ENCODE peak calls at places on chromosomes 11 and 22, in four cellular contexts. G is HCT116, O is PC-3, R is K562. M is an unnamed sample.

GRCh38 chr11:48085688-48086087 is 105.3 kb downstream of the PTPRJ start:
- DNase-seq in G (no peak), O (no peak), R (no peak), M (no peak)

GRCh38 chr11:60880635-60881282 is 13.4 kb downstream of the ZP1 start:
- DNase-seq in G (no peak), O (no peak), R (no peak), M (no peak)

GRCh38 chr11:70109006-70109405 is 30.9 kb downstream of the ANO1 start:
- DNase-seq in G (no peak), O (no peak), R (no peak), M (no peak)

GRCh38 chr11:132538642-132539041 is 993.7 kb downstream of the OPCML start:
- DNase-seq in G (no peak), O (no peak), R (no peak), M (no peak)

GRCh38 chr22:48751539-48752437 is 1075.9 kb downstream of the BRD1 start:
- DNase-seq in G (no peak), O (no peak), R (no peak), M (no peak)

GRCh38 chr22:23714596-23715588 is 24.1 kb downstream of the RGL4 start:
- DNase-seq in G (no peak), O (no peak), R (peak), M (no peak)

GRCh38 chr11:44726278-44727113 is at the start of gene TSPAN18:
- DNase-seq in G (no peak), O (no peak), R (peak), M (peak)

GRCh38 chr11:44985721-44986120 is 35.0 kb upstream of the TP53I11 start:
- DNase-seq in G (no peak), O (no peak), R (no peak), M (no peak)

GRCh38 chr22:45923212-45923611 is 53.8 kb downstream of the WNT7B start:
- DNase-seq in G (no peak), O (no peak), R (no peak), M (no peak)

GRCh38 chr11:114815176-114815575 is 136.8 kb downstream of the NXPE2 start:
- DNase-seq in G (no peak), O (no peak), R (no peak), M (no peak)

GRCh38 chr11:83115551-83115950 is 41.4 kb upstream of the PCF11 start:
- DNase-seq in G (no peak), O (no peak), R (no peak), M (no peak)

GRCh38 chr11:83118814-83119213 is 38.1 kb upstream of the PCF11 start:
- DNase-seq in G (no peak), O (no peak), R (no peak), M (no peak)

GRCh38 chr11:83119216-83119615 is 37.7 kb upstream of the PCF11 start:
- DNase-seq in G (no peak), O (no peak), R (no peak), M (no peak)

GRCh38 chr11:83112886-83113285 is 41.2 kb upstream of the RAB30 start:
- DNase-seq in G (no peak), O (no peak), R (no peak), M (no peak)

GRCh38 chr11:83115992-83116641 is 40.8 kb upstream of the PCF11 start:
- DNase-seq in G (no peak), O (no peak), R (no peak), M (no peak)
- H2AFZ ChIP-seq in G (no peak), O (no peak), R (peak), M (no peak)

GRCh38 chr22:19806213-19807160 is 45.9 kb downstream of the TBX1 start:
- DNase-seq in G (peak), O (peak), R (peak), M (no peak)
- H3K4me2 ChIP-seq in G (peak), O (peak), R (peak), M (no peak)

GRCh38 chr11:1694064-1694845 is 2.7 kb upstream of the KRTAP5-6 start:
- DNase-seq in G (peak), O (peak), R (peak), M (peak)
- H2AFZ ChIP-seq in G (no peak), O (peak), R (peak), M (peak)

GRCh38 chr11:129146196-129146595 is 45.9 kb downstream of the ARHGAP32 start:
- DNase-seq in G (no peak), O (peak), R (no peak), M (no peak)

GRCh38 chr11:129143335-129143734 is 48.8 kb downstream of the ARHGAP32 start:
- DNase-seq in G (peak), O (peak), R (no peak), M (no peak)

GRCh38 chr11:129144256-129144655 is 47.9 kb downstream of the ARHGAP32 start:
- DNase-seq in G (no peak), O (no peak), R (no peak), M (no peak)

GRCh38 chr11:129145276-129145675 is 46.8 kb downstream of the ARHGAP32 start:
- DNase-seq in G (no peak), O (no peak), R (no peak), M (no peak)

DNA sequence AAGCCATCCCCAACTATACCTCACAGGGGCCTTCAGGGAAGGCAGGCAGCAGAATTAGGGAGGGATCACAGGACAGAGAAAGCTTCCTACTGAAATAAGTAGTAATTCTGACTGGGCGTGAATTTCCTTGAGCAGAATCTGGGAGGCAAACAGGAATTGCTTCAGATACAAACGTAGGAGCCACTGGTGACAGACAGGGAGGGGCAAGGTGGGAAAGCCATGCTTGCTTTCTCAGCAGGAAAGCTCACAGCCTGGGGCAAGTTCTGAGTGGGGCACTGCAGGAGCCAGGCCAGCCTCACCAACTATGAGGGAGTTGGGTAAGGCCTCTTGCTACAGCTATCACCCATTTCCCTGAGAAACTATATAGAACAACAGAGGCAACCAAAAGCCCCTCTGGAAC is 43.6 kb downstream of the ARHGAP32 start:
- DNase-seq in G (no peak), O (no peak), R (no peak), M (no peak)
- H3K4me2 ChIP-seq in G (no peak), O (no peak), R (no peak), M (no peak)

DNA sequence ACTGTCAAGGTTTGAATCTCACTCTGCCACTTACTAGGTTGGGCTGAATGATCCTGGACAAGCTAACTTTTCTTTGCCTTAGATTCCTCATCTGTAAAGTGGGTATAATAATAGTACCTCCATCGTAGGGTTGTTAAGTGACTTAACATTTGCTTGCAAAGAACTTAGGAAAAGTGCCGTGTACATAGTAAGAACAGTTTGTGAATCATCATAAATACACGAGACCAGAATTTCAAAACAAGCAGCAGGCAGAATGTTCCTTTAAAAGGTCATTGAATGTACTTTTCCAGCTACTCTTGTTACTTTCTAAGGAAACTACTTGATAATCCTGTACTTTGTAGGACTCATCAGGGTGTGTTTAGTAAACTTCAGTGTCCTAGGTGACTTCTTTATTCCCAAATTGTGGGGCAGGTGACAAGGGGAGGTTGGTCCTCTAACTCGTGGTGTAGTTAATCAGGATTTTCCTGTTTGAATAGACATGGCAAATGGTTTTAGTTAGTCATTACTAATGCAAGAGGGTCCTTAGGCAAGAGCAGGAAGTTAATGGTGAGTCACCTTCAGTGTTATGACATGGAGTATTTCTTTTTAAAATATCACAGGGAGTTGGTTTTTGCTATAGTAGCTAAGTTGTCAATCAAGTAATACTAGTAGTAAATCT is 67.9 kb downstream of the YAP1 start:
- DNase-seq in G (peak), O (peak), R (no peak), M (no peak)
- H2AFZ ChIP-seq in G (no peak), O (no peak), R (no peak), M (no peak)

GRCh38 chr11:86046111-86046510 is 22.8 kb downstream of the PICALM start:
- DNase-seq in G (no peak), O (no peak), R (no peak), M (no peak)

GRCh38 chr11:86043765-86044534 is 24.9 kb downstream of the PICALM start:
- DNase-seq in G (no peak), O (no peak), R (no peak), M (no peak)

GRCh38 chr11:86039094-86039493 is 29.8 kb downstream of the PICALM start:
- DNase-seq in G (no peak), O (no peak), R (no peak), M (no peak)

GRCh38 chr11:86040919-86041318 is 28.0 kb downstream of the PICALM start:
- DNase-seq in G (no peak), O (no peak), R (no peak), M (no peak)

DNA sequence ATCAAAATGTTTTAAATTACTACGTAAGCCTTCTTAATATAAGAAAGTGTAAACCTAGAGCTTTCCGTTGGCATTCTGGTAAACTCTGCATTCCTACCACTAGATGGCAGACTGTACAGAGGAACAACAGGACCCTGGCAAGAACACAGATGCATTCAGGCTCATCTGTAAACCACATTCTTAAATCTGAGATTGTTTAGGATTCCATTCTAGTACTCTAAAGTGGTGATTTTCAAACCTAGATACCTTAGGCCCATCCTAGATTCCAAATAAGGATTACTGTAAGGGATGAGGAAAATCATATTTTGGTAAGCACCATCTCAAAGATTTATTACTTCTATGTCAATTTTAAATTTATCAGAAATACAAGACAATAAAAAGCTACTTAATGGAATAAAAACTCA is 26.9 kb downstream of the PICALM start:
- DNase-seq in G (peak), O (peak), R (peak), M (peak)
- H3K4me2 ChIP-seq in G (peak), O (peak), R (no peak), M (no peak)

GRCh38 chr22:36893262-36893661 is 20.2 kb upstream of the CSF2RB start:
- DNase-seq in G (no peak), O (no peak), R (no peak), M (no peak)
- H2AFZ ChIP-seq in G (no peak), O (no peak), R (no peak), M (no peak)

GRCh38 chr11:2752923-2753322 is 53.1 kb upstream of the KCNQ1OT1 start:
- DNase-seq in G (no peak), O (no peak), R (no peak), M (no peak)

GRCh38 chr11:2750101-2750509 is 50.3 kb upstream of the KCNQ1OT1 start:
- DNase-seq in G (no peak), O (no peak), R (no peak), M (no peak)

GRCh38 chr11:2750601-2751522 is 51.1 kb upstream of the KCNQ1OT1 start:
- DNase-seq in G (no peak), O (no peak), R (no peak), M (no peak)

GRCh38 chr11:2752204-2752772 is 52.5 kb upstream of the KCNQ1OT1 start:
- DNase-seq in G (no peak), O (peak), R (no peak), M (no peak)

DNA sequence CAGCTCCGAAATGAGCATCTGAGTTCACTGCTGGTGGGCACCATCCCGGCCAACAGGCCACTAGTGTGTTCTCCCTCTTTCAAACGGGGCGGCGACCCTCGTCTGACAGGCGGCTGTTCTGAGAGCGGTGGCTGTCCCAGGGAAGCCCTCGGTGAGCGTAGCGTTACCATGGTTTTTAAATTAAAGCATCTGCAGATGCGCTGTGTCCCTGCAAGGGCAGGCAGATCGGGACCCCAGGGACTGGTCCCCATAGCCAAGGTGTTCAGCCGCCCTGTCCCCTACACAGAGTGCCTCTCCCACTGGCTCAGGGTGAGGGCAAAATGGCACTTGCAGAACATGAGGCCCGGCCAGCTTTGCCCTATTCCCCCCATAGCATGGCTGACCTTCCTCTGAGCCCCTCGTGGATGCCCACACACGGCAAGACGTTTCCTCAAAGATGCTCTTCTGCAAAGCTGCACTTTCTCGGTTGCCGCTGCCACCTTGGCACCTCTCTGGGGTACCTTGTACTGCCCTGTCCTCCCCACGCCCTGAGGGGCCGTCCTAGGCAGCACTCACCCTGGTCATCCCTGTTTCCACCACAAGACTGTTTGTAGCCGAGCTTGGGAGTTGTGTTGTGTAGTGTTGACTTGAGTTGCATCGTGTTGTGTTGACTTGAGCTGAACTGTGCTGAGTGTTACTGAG is 51.9 kb upstream of the KCNQ1OT1 start:
- DNase-seq in G (no peak), O (no peak), R (no peak), M (no peak)
- H3K4me2 ChIP-seq in G (peak), O (no peak), R (no peak), M (no peak)

GRCh38 chr11:69000831-69001245 is 12.2 kb downstream of the MRGPRF start:
- DNase-seq in G (peak), O (peak), R (no peak), M (no peak)
- H2AFZ ChIP-seq in G (no peak), O (no peak), R (no peak), M (no peak)

M was measured in MM.1S.